ENCODE peak calls at places on chromosomes 1 and 21, in ten cellular contexts. P, S, H, L, R, Z, B, X, W and E are unnamed samples.

GRCh38 chr1:230109871-230110667 is 43.0 kb downstream of the GALNT2 start:
- DNase-seq in P (no peak), S (peak; percentile 32), H (no peak), L (no peak), R (no peak), Z (no peak), B (no peak), X (no peak), W (no peak), E (no peak)

GRCh38 chr1:203797948-203798347 is 2.5 kb downstream of the ZBED6 start:
- DNase-seq in P (no peak), S (no peak), H (no peak), L (no peak), R (peak; percentile 23), Z (peak; percentile 40), B (peak; percentile 75), X (no peak), W (peak; percentile 22), E (peak; percentile 70)

GRCh38 chr1:165228111-165228655 is 128.3 kb downstream of the LMX1A start:
- DNase-seq in P (no peak), S (no peak), H (no peak), L (no peak), R (no peak), Z (no peak), B (no peak), X (no peak), W (no peak), E (no peak)

GRCh38 chr1:71717186-71717585 is 565.2 kb downstream of the NEGR1 start:
- DNase-seq in P (no peak), S (no peak), H (no peak), L (no peak), R (peak; percentile 6), Z (no peak), B (no peak), X (no peak), W (no peak), E (no peak)

GRCh38 chr1:33097762-33098161 is 16.8 kb downstream of the AZIN2 start:
- DNase-seq in P (no peak), S (no peak), H (no peak), L (no peak), R (no peak), Z (no peak), B (no peak), X (no peak), W (no peak), E (no peak)

GRCh38 chr21:15015622-15016471 is 49.0 kb downstream of the NRIP1 start:
- DNase-seq in P (no peak), S (peak; percentile 33), H (no peak), L (peak; percentile 15), R (peak; percentile 92), Z (no peak), B (peak; percentile 90), X (no peak), W (no peak), E (peak; percentile 94)

GRCh38 chr1:38293530-38293929 is 246.9 kb upstream of the POU3F1 start:
- DNase-seq in P (no peak), S (no peak), H (no peak), L (no peak), R (no peak), Z (no peak), B (no peak), X (no peak), W (no peak), E (no peak)

GRCh38 chr1:203128691-203129500 is 1.4 kb downstream of the ADORA1 start:
- DNase-seq in P (no peak), S (no peak), H (no peak), L (no peak), R (no peak), Z (no peak), B (no peak), X (no peak), W (peak; percentile 13), E (no peak)

GRCh38 chr1:113133038-113133437 is 60.0 kb downstream of the LRIG2 start:
- DNase-seq in P (no peak), S (no peak), H (no peak), L (no peak), R (no peak), Z (no peak), B (no peak), X (no peak), W (no peak), E (no peak)

GRCh38 chr21:44503901-44504399 is 36.0 kb downstream of the KRTAP10-1 start:
- DNase-seq in P (no peak), S (no peak), H (no peak), L (no peak), R (no peak), Z (no peak), B (no peak), X (no peak), W (no peak), E (no peak)

GRCh38 chr1:31413405-31414005 is 492 bp downstream of the SERINC2 start:
- DNase-seq in P (peak; percentile 56), S (peak; percentile 58), H (peak; percentile 80), L (peak; percentile 58), R (no peak), Z (no peak), B (peak; percentile 58), X (no peak), W (peak; percentile 93), E (peak; percentile 66)

GRCh38 chr21:25790122-25790951 is 55.6 kb downstream of the GABPA start:
- DNase-seq in P (peak; percentile 17), S (peak; percentile 51), H (no peak), L (peak; percentile 27), R (no peak), Z (peak; percentile 49), B (peak; percentile 46), X (peak; percentile 17), W (peak; percentile 19), E (peak; percentile 36)

GRCh38 chr1:103461171-103462105 is 64.1 kb upstream of the RNPC3 start:
- DNase-seq in P (peak; percentile 18), S (peak; percentile 35), H (no peak), L (peak; percentile 9), R (peak; percentile 2), Z (peak; percentile 41), B (peak; percentile 37), X (no peak), W (no peak), E (peak; percentile 26)

GRCh38 chr1:7543718-7544090 is 227.4 kb upstream of the VAMP3 start:
- DNase-seq in P (no peak), S (no peak), H (no peak), L (no peak), R (no peak), Z (no peak), B (no peak), X (no peak), W (no peak), E (no peak)

GRCh38 chr21:15986277-15986676 is 256.5 kb downstream of the USP25 start:
- DNase-seq in P (peak; percentile 45), S (no peak), H (no peak), L (no peak), R (no peak), Z (no peak), B (no peak), X (no peak), W (no peak), E (no peak)

GRCh38 chr1:229318056-229318455 is 24.8 kb downstream of the CCSAP start:
- DNase-seq in P (no peak), S (no peak), H (no peak), L (peak; percentile 34), R (peak; percentile 4), Z (no peak), B (no peak), X (no peak), W (no peak), E (peak; percentile 54)

GRCh38 chr1:70778056-70778762 is 269.4 kb downstream of the PTGER3 start:
- DNase-seq in P (no peak), S (no peak), H (no peak), L (no peak), R (no peak), Z (no peak), B (no peak), X (no peak), W (no peak), E (peak; percentile 9)

GRCh38 chr1:68313736-68314594 is 81.6 kb upstream of the WLS start:
- DNase-seq in P (peak; percentile 47), S (no peak), H (no peak), L (no peak), R (no peak), Z (no peak), B (no peak), X (peak; percentile 84), W (no peak), E (no peak)

GRCh38 chr1:223711173-223711572 is 1.2 kb upstream of the CAPN2 start:
- DNase-seq in P (no peak), S (peak; percentile 62), H (no peak), L (no peak), R (no peak), Z (peak; percentile 87), B (peak; percentile 62), X (no peak), W (peak; percentile 69), E (peak; percentile 41)

GRCh38 chr1:112849425-112849966 is 106.5 kb downstream of the SLC16A1 start:
- DNase-seq in P (peak; percentile 31), S (peak; percentile 34), H (no peak), L (peak; percentile 56), R (no peak), Z (peak; percentile 28), B (peak; percentile 38), X (no peak), W (no peak), E (peak; percentile 63)

GRCh38 chr1:36585760-36586072 is 103.0 kb upstream of the CSF3R start:
- DNase-seq in P (no peak), S (no peak), H (no peak), L (no peak), R (no peak), Z (no peak), B (peak; percentile 94), X (no peak), W (no peak), E (no peak)

GRCh38 chr1:23638786-23639241 is 52.8 kb upstream of the RPL11 start:
- DNase-seq in P (peak; percentile 52), S (no peak), H (no peak), L (no peak), R (no peak), Z (no peak), B (no peak), X (no peak), W (no peak), E (no peak)

GRCh38 chr1:30816211-30817082 is 58.9 kb upstream of the LAPTM5 start:
- DNase-seq in P (peak; percentile 74), S (peak; percentile 83), H (no peak), L (peak; percentile 75), R (peak; percentile 66), Z (peak; percentile 81), B (peak; percentile 90), X (no peak), W (peak; percentile 31), E (peak; percentile 94)

GRCh38 chr1:61183471-61184034 is 101.2 kb downstream of the NFIA start:
- DNase-seq in P (no peak), S (peak; percentile 78), H (peak; percentile 47), L (peak; percentile 31), R (no peak), Z (peak; percentile 64), B (peak; percentile 9), X (no peak), W (peak; percentile 57), E (no peak)

GRCh38 chr1:64139877-64140276 is 63.5 kb upstream of the UBE2U start:
- DNase-seq in P (no peak), S (no peak), H (no peak), L (no peak), R (no peak), Z (no peak), B (no peak), X (no peak), W (no peak), E (no peak)

GRCh38 chr1:169546087-169546995 is 39.9 kb downstream of the F5 start:
- DNase-seq in P (peak; percentile 82), S (peak; percentile 89), H (peak; percentile 54), L (peak; percentile 25), R (peak; percentile 54), Z (peak; percentile 77), B (peak; percentile 86), X (peak; percentile 66), W (peak; percentile 77), E (peak; percentile 66)

GRCh38 chr1:51961954-51962353 is 28.5 kb downstream of the RAB3B start:
- DNase-seq in P (no peak), S (no peak), H (no peak), L (no peak), R (no peak), Z (no peak), B (no peak), X (no peak), W (no peak), E (no peak)

GRCh38 chr1:232933026-232933425 is 17.4 kb upstream of the NTPCR start:
- DNase-seq in P (no peak), S (no peak), H (no peak), L (no peak), R (no peak), Z (no peak), B (no peak), X (no peak), W (no peak), E (no peak)